ENCODE peak calls at places on chromosomes 4 and X, in ten cellular contexts. H is glutamatergic neuron, O is NCI-H2081, N is tibial artery, T is NCI-H1694, K is ovary, W is PC-3, R is smooth muscle cell of the brain vasculature, G is ureter, P is NCI-H1417. L is an unnamed sample.

GRCh38 chr4:73308286-73308685 is 49.7 kb upstream of the ANKRD17 start:
- DNase-seq in H (no peak), O (no peak), N (no peak), T (no peak), K (no peak), W (peak; percentile 53), R (no peak), G (no peak), P (no peak), L (peak; percentile 61)

GRCh38 chr4:25926473-25926872 is 12.5 kb downstream of the SMIM20 start:
- DNase-seq in H (no peak), O (peak; percentile 28), N (no peak), T (no peak), K (no peak), W (peak; percentile 4), R (no peak), G (no peak), P (peak; percentile 70), L (no peak)

GRCh38 chrX:18424482-18425198 is 768 bp upstream of the CDKL5 start:
- DNase-seq in H (peak; percentile 73), O (peak; percentile 37), N (no peak), T (no peak), K (peak; percentile 34), W (peak; percentile 39), R (no peak), G (no peak), P (peak; percentile 80), L (no peak)

GRCh38 chr4:40262079-40262528 is 65.3 kb downstream of the RHOH start:
- DNase-seq in H (no peak), O (no peak), N (no peak), T (no peak), K (no peak), W (no peak), R (no peak), G (no peak), P (no peak), L (no peak)

GRCh38 chr4:10144971-10145370 is 28.4 kb upstream of the WDR1 start:
- DNase-seq in H (no peak), O (no peak), N (no peak), T (no peak), K (no peak), W (no peak), R (no peak), G (no peak), P (no peak), L (peak; percentile 20)

GRCh38 chr4:106569151-106570029 is 200.8 kb upstream of the GIMD1 start:
- DNase-seq in H (no peak), O (no peak), N (no peak), T (no peak), K (no peak), W (peak; percentile 49), R (no peak), G (no peak), P (no peak), L (no peak)

GRCh38 chrX:68868902-68869800 is 40.3 kb downstream of the EFNB1 start:
- DNase-seq in H (no peak), O (no peak), N (no peak), T (no peak), K (no peak), W (no peak), R (no peak), G (no peak), P (no peak), L (no peak)

GRCh38 chr4:40189997-40190396 is 6.8 kb upstream of the RHOH start:
- DNase-seq in H (no peak), O (peak; percentile 53), N (no peak), T (no peak), K (peak; percentile 31), W (peak; percentile 42), R (no peak), G (no peak), P (peak; percentile 30), L (no peak)

GRCh38 chr4:123479944-123480343 is 83.3 kb downstream of the SPRY1 start:
- DNase-seq in H (no peak), O (no peak), N (no peak), T (no peak), K (no peak), W (peak; percentile 62), R (no peak), G (no peak), P (no peak), L (no peak)

GRCh38 chrX:80808160-80808735 is 1.4 kb downstream of the BRWD3 start:
- DNase-seq in H (peak; percentile 54), O (no peak), N (peak; percentile 77), T (peak; percentile 75), K (peak; percentile 77), W (peak; percentile 80), R (no peak), G (peak; percentile 79), P (peak; percentile 75), L (peak; percentile 59)

GRCh38 chr4:153345011-153345981 is 808 bp downstream of the MND1 start:
- DNase-seq in H (peak; percentile 25), O (peak; percentile 5), N (peak; percentile 23), T (peak; percentile 28), K (peak; percentile 44), W (peak; percentile 50), R (no peak), G (peak; percentile 43), P (peak; percentile 86), L (peak; percentile 10)

GRCh38 chr4:10089346-10089745 is 27.3 kb downstream of the WDR1 start:
- DNase-seq in H (no peak), O (no peak), N (no peak), T (no peak), K (no peak), W (peak; percentile 19), R (no peak), G (no peak), P (no peak), L (no peak)

GRCh38 chr4:17336524-17336941 is 175.4 kb downstream of the QDPR start:
- DNase-seq in H (no peak), O (no peak), N (no peak), T (no peak), K (no peak), W (no peak), R (no peak), G (no peak), P (no peak), L (no peak)

GRCh38 chr4:182874946-182875345 is 42.2 kb downstream of the DCTD start:
- DNase-seq in H (no peak), O (no peak), N (no peak), T (no peak), K (no peak), W (no peak), R (no peak), G (no peak), P (no peak), L (no peak)

GRCh38 chr4:77015390-77015789 is 60.4 kb downstream of the CCNI start:
- DNase-seq in H (no peak), O (no peak), N (no peak), T (no peak), K (no peak), W (no peak), R (no peak), G (no peak), P (no peak), L (no peak)

GRCh38 chr4:74098628-74098995 is 383 bp downstream of the CXCL2 start:
- DNase-seq in H (no peak), O (no peak), N (no peak), T (no peak), K (no peak), W (no peak), R (no peak), G (no peak), P (no peak), L (no peak)

GRCh38 chr4:6560416-6561172 is 14.4 kb upstream of the MAN2B2 start:
- DNase-seq in H (no peak), O (no peak), N (no peak), T (no peak), K (no peak), W (no peak), R (no peak), G (no peak), P (no peak), L (no peak)

L was measured in GDM1.